ENCODE peak calls at places on chromosomes 3 and 15, in four cellular contexts. L is hypothalamus; X is GM04504; Q is stimulated activated CD4-positive, alpha-beta T cell treated with anti-CD3 and anti-CD28 coated beads, Interleukin-15, amount 100 ng/mL, for 1 hour. N is an unnamed sample.

GRCh38 chr3:183309276-183309675 is 56.2 kb downstream of the B3GNT5 start:
- DNase-seq in L (no peak), X (no peak), Q (no peak), N (no peak)

GRCh38 chr3:126479642-126480041 is 4.0 kb upstream of the ZXDC start:
- DNase-seq in L (no peak), X (no peak), Q (no peak), N (no peak)

GRCh38 chr3:193701896-193702644 is 109.1 kb downstream of the OPA1 start:
- DNase-seq in L (no peak), X (peak), Q (no peak), N (no peak)

GRCh38 chr3:38315488-38316230 is 30.9 kb upstream of the XYLB start:
- DNase-seq in L (no peak), X (no peak), Q (no peak), N (no peak)

GRCh38 chr3:147141516-147141915 is 264.8 kb downstream of the ZIC4 start:
- DNase-seq in L (no peak), X (no peak), Q (no peak), N (no peak)

GRCh38 chr15:50251638-50252182 is 13.8 kb downstream of the HDC start:
- DNase-seq in L (no peak), X (no peak), Q (no peak), N (no peak)

GRCh38 chr3:48400824-48401433 is 28.9 kb downstream of the FBXW12 start:
- DNase-seq in L (no peak), X (peak), Q (peak), N (peak)

GRCh38 chr3:149902498-149903139 is 68.1 kb downstream of the PFN2 start:
- DNase-seq in L (no peak), X (no peak), Q (no peak), N (no peak)

GRCh38 chr3:9778102-9778501 is 8.4 kb upstream of the CAMK1 start:
- DNase-seq in L (no peak), X (peak), Q (no peak), N (no peak)

GRCh38 chr15:42528970-42529369 is 19.6 kb downstream of the LRRC57 start:
- DNase-seq in L (no peak), X (no peak), Q (no peak), N (no peak)

GRCh38 chr3:140704733-140705132 is 26.9 kb downstream of the TRIM42 start:
- DNase-seq in L (no peak), X (no peak), Q (no peak), N (no peak)

GRCh38 chr3:58184982-58185360 is 25.8 kb downstream of the DNASE1L3 start:
- DNase-seq in L (no peak), X (no peak), Q (no peak), N (no peak)

GRCh38 chr3:179446501-179446900 is 4.8 kb downstream of the GNB4 start:
- DNase-seq in L (no peak), X (no peak), Q (no peak), N (no peak)

GRCh38 chr15:25177955-25178801 is 223.4 kb downstream of the SNRPN start:
- DNase-seq in L (no peak), X (no peak), Q (no peak), N (no peak)

GRCh38 chr3:68988740-68989139 is 24.7 kb downstream of the EOGT start:
- DNase-seq in L (no peak), X (peak), Q (no peak), N (no peak)

GRCh38 chr3:40211579-40211978 is 97.9 kb upstream of the EIF1B start:
- DNase-seq in L (no peak), X (no peak), Q (no peak), N (no peak)

GRCh38 chr3:45011756-45012441 is 14.2 kb upstream of the CLEC3B start:
- DNase-seq in L (no peak), X (peak), Q (no peak), N (no peak)

GRCh38 chr3:183148056-183148455 is 14.5 kb downstream of the LAMP3 start:
- DNase-seq in L (no peak), X (peak), Q (no peak), N (no peak)

GRCh38 chr15:33722005-33722672 is 246.2 kb upstream of the CHRM5 start:
- DNase-seq in L (no peak), X (no peak), Q (no peak), N (no peak)

GRCh38 chr15:72796515-72797337 is 13.2 kb upstream of the ADPGK start:
- DNase-seq in L (peak), X (peak), Q (no peak), N (peak)

GRCh38 chr3:170869240-170869592 is 779 bp downstream of the RPL22L1 start:
- DNase-seq in L (no peak), X (no peak), Q (no peak), N (no peak)

GRCh38 chr3:172289583-172289982 is 158.7 kb downstream of the GHSR start:
- DNase-seq in L (no peak), X (no peak), Q (no peak), N (no peak)